ENCODE peak calls at places on chromosome 22, in nine cellular contexts. One of them, this sample, is unnamed.

GRCh38 chr22:29470159-29470855 is 9.7 kb upstream of the NEFH start:
- DNase-seq in activated naive CD4-positive, alpha-beta T cell treated with anti-CD3 and anti-CD28 coated beads, Interleukin-2, amount 10 ng/mL, durations not matched to agents 7 days and 5 days: peak
- DNase-seq in ELF-1: peak
- DNase-seq in stimulated activated CD8-positive, alpha-beta memory T cell treated with anti-CD3 and anti-CD28 coated beads, Interleukin-4, amount 100 ng/mL, for 1 hour: peak
- DNase-seq in GM12865: peak
- DNase-seq in putamen: no peak
- DNase-seq in T-helper 2 cell treated with Interferon-gamma antibody and Interleukin-4, amounts not matched to agents 5 μg/mL and 100 μg/mL, for 36 hours: peak
- DNase-seq in omental fat pad: peak
- DNase-seq in NCI-H460: peak
- DNase-seq in this sample: peak

GRCh38 chr22:32994046-32994827 is 63.9 kb downstream of the SYN3 start:
- DNase-seq in putamen: peak
- DNase-seq in stimulated activated CD8-positive, alpha-beta memory T cell treated with anti-CD3 and anti-CD28 coated beads, Interleukin-4, amount 100 ng/mL, for 1 hour: no peak
- DNase-seq in GM12865: no peak
- DNase-seq in T-helper 2 cell treated with Interferon-gamma antibody and Interleukin-4, amounts not matched to agents 5 μg/mL and 100 μg/mL, for 36 hours: no peak
- DNase-seq in ELF-1: peak
- DNase-seq in activated naive CD4-positive, alpha-beta T cell treated with anti-CD3 and anti-CD28 coated beads, Interleukin-2, amount 10 ng/mL, durations not matched to agents 7 days and 5 days: no peak
- DNase-seq in NCI-H460: no peak
- DNase-seq in omental fat pad: no peak
- DNase-seq in this sample: no peak

GRCh38 chr22:37388538-37388937 is 38.7 kb downstream of the ELFN2 start:
- DNase-seq in T-helper 2 cell treated with Interferon-gamma antibody and Interleukin-4, amounts not matched to agents 5 μg/mL and 100 μg/mL, for 36 hours: no peak
- DNase-seq in activated naive CD4-positive, alpha-beta T cell treated with anti-CD3 and anti-CD28 coated beads, Interleukin-2, amount 10 ng/mL, durations not matched to agents 7 days and 5 days: no peak
- DNase-seq in NCI-H460: no peak
- DNase-seq in ELF-1: no peak
- DNase-seq in GM12865: no peak
- DNase-seq in omental fat pad: no peak
- DNase-seq in putamen: no peak
- DNase-seq in stimulated activated CD8-positive, alpha-beta memory T cell treated with anti-CD3 and anti-CD28 coated beads, Interleukin-4, amount 100 ng/mL, for 1 hour: no peak
- DNase-seq in this sample: no peak

GRCh38 chr22:29733362-29734322 is 13.8 kb downstream of the CABP7 start:
- DNase-seq in stimulated activated CD8-positive, alpha-beta memory T cell treated with anti-CD3 and anti-CD28 coated beads, Interleukin-4, amount 100 ng/mL, for 1 hour: no peak
- DNase-seq in ELF-1: no peak
- DNase-seq in T-helper 2 cell treated with Interferon-gamma antibody and Interleukin-4, amounts not matched to agents 5 μg/mL and 100 μg/mL, for 36 hours: no peak
- DNase-seq in GM12865: peak
- DNase-seq in activated naive CD4-positive, alpha-beta T cell treated with anti-CD3 and anti-CD28 coated beads, Interleukin-2, amount 10 ng/mL, durations not matched to agents 7 days and 5 days: no peak
- DNase-seq in NCI-H460: no peak
- DNase-seq in putamen: no peak
- DNase-seq in omental fat pad: no peak
- DNase-seq in this sample: no peak

GRCh38 chr22:46910624-46911023 is 148.2 kb downstream of the TBC1D22A start:
- DNase-seq in putamen: no peak
- DNase-seq in ELF-1: no peak
- DNase-seq in NCI-H460: no peak
- DNase-seq in activated naive CD4-positive, alpha-beta T cell treated with anti-CD3 and anti-CD28 coated beads, Interleukin-2, amount 10 ng/mL, durations not matched to agents 7 days and 5 days: no peak
- DNase-seq in GM12865: no peak
- DNase-seq in T-helper 2 cell treated with Interferon-gamma antibody and Interleukin-4, amounts not matched to agents 5 μg/mL and 100 μg/mL, for 36 hours: no peak
- DNase-seq in stimulated activated CD8-positive, alpha-beta memory T cell treated with anti-CD3 and anti-CD28 coated beads, Interleukin-4, amount 100 ng/mL, for 1 hour: no peak
- DNase-seq in omental fat pad: no peak
- DNase-seq in this sample: no peak

GRCh38 chr22:29335656-29336055 is 20.2 kb upstream of the RASL10A start:
- DNase-seq in activated naive CD4-positive, alpha-beta T cell treated with anti-CD3 and anti-CD28 coated beads, Interleukin-2, amount 10 ng/mL, durations not matched to agents 7 days and 5 days: no peak
- DNase-seq in GM12865: no peak
- DNase-seq in T-helper 2 cell treated with Interferon-gamma antibody and Interleukin-4, amounts not matched to agents 5 μg/mL and 100 μg/mL, for 36 hours: no peak
- DNase-seq in omental fat pad: no peak
- DNase-seq in ELF-1: no peak
- DNase-seq in NCI-H460: no peak
- DNase-seq in putamen: no peak
- DNase-seq in stimulated activated CD8-positive, alpha-beta memory T cell treated with anti-CD3 and anti-CD28 coated beads, Interleukin-4, amount 100 ng/mL, for 1 hour: no peak
- DNase-seq in this sample: no peak

GRCh38 chr22:30889268-30889995 is 79.1 kb downstream of the MORC2 start:
- DNase-seq in NCI-H460: no peak
- DNase-seq in GM12865: no peak
- DNase-seq in putamen: no peak
- DNase-seq in stimulated activated CD8-positive, alpha-beta memory T cell treated with anti-CD3 and anti-CD28 coated beads, Interleukin-4, amount 100 ng/mL, for 1 hour: no peak
- DNase-seq in T-helper 2 cell treated with Interferon-gamma antibody and Interleukin-4, amounts not matched to agents 5 μg/mL and 100 μg/mL, for 36 hours: no peak
- DNase-seq in omental fat pad: no peak
- DNase-seq in activated naive CD4-positive, alpha-beta T cell treated with anti-CD3 and anti-CD28 coated beads, Interleukin-2, amount 10 ng/mL, durations not matched to agents 7 days and 5 days: no peak
- DNase-seq in ELF-1: no peak
- DNase-seq in this sample: no peak

GRCh38 chr22:38454361-38455062 is 487 bp downstream of the KCNJ4 start:
- DNase-seq in GM12865: peak
- DNase-seq in stimulated activated CD8-positive, alpha-beta memory T cell treated with anti-CD3 and anti-CD28 coated beads, Interleukin-4, amount 100 ng/mL, for 1 hour: no peak
- DNase-seq in activated naive CD4-positive, alpha-beta T cell treated with anti-CD3 and anti-CD28 coated beads, Interleukin-2, amount 10 ng/mL, durations not matched to agents 7 days and 5 days: peak
- DNase-seq in omental fat pad: no peak
- DNase-seq in putamen: no peak
- DNase-seq in ELF-1: no peak
- DNase-seq in T-helper 2 cell treated with Interferon-gamma antibody and Interleukin-4, amounts not matched to agents 5 μg/mL and 100 μg/mL, for 36 hours: no peak
- DNase-seq in NCI-H460: no peak
- DNase-seq in this sample: no peak

GRCh38 chr22:48896766-48897637 is 930.7 kb downstream of the BRD1 start:
- DNase-seq in omental fat pad: no peak
- DNase-seq in GM12865: no peak
- DNase-seq in activated naive CD4-positive, alpha-beta T cell treated with anti-CD3 and anti-CD28 coated beads, Interleukin-2, amount 10 ng/mL, durations not matched to agents 7 days and 5 days: peak
- DNase-seq in putamen: no peak
- DNase-seq in T-helper 2 cell treated with Interferon-gamma antibody and Interleukin-4, amounts not matched to agents 5 μg/mL and 100 μg/mL, for 36 hours: no peak
- DNase-seq in NCI-H460: no peak
- DNase-seq in stimulated activated CD8-positive, alpha-beta memory T cell treated with anti-CD3 and anti-CD28 coated beads, Interleukin-4, amount 100 ng/mL, for 1 hour: no peak
- DNase-seq in ELF-1: no peak
- DNase-seq in this sample: no peak

GRCh38 chr22:45064313-45065268 is 54.8 kb upstream of the PHF21B start:
- DNase-seq in omental fat pad: no peak
- DNase-seq in GM12865: peak
- DNase-seq in NCI-H460: no peak
- DNase-seq in activated naive CD4-positive, alpha-beta T cell treated with anti-CD3 and anti-CD28 coated beads, Interleukin-2, amount 10 ng/mL, durations not matched to agents 7 days and 5 days: peak
- DNase-seq in ELF-1: no peak
- DNase-seq in putamen: no peak
- DNase-seq in stimulated activated CD8-positive, alpha-beta memory T cell treated with anti-CD3 and anti-CD28 coated beads, Interleukin-4, amount 100 ng/mL, for 1 hour: no peak
- DNase-seq in T-helper 2 cell treated with Interferon-gamma antibody and Interleukin-4, amounts not matched to agents 5 μg/mL and 100 μg/mL, for 36 hours: peak
- DNase-seq in this sample: no peak

GRCh38 chr22:31177420-31178162 is 17.6 kb downstream of the RNF185 start:
- DNase-seq in putamen: no peak
- DNase-seq in T-helper 2 cell treated with Interferon-gamma antibody and Interleukin-4, amounts not matched to agents 5 μg/mL and 100 μg/mL, for 36 hours: no peak
- DNase-seq in NCI-H460: no peak
- DNase-seq in GM12865: no peak
- DNase-seq in ELF-1: no peak
- DNase-seq in stimulated activated CD8-positive, alpha-beta memory T cell treated with anti-CD3 and anti-CD28 coated beads, Interleukin-4, amount 100 ng/mL, for 1 hour: no peak
- DNase-seq in omental fat pad: no peak
- DNase-seq in activated naive CD4-positive, alpha-beta T cell treated with anti-CD3 and anti-CD28 coated beads, Interleukin-2, amount 10 ng/mL, durations not matched to agents 7 days and 5 days: no peak
- DNase-seq in this sample: no peak

GRCh38 chr22:30872282-30873041 is 96.1 kb downstream of the MORC2 start:
- DNase-seq in stimulated activated CD8-positive, alpha-beta memory T cell treated with anti-CD3 and anti-CD28 coated beads, Interleukin-4, amount 100 ng/mL, for 1 hour: no peak
- DNase-seq in omental fat pad: no peak
- DNase-seq in NCI-H460: no peak
- DNase-seq in ELF-1: no peak
- DNase-seq in putamen: peak
- DNase-seq in activated naive CD4-positive, alpha-beta T cell treated with anti-CD3 and anti-CD28 coated beads, Interleukin-2, amount 10 ng/mL, durations not matched to agents 7 days and 5 days: no peak
- DNase-seq in T-helper 2 cell treated with Interferon-gamma antibody and Interleukin-4, amounts not matched to agents 5 μg/mL and 100 μg/mL, for 36 hours: no peak
- DNase-seq in GM12865: no peak
- DNase-seq in this sample: no peak

GRCh38 chr22:26937213-26937612 is 279.8 kb downstream of the MIAT start:
- DNase-seq in GM12865: no peak
- DNase-seq in ELF-1: no peak
- DNase-seq in NCI-H460: no peak
- DNase-seq in activated naive CD4-positive, alpha-beta T cell treated with anti-CD3 and anti-CD28 coated beads, Interleukin-2, amount 10 ng/mL, durations not matched to agents 7 days and 5 days: no peak
- DNase-seq in omental fat pad: no peak
- DNase-seq in T-helper 2 cell treated with Interferon-gamma antibody and Interleukin-4, amounts not matched to agents 5 μg/mL and 100 μg/mL, for 36 hours: no peak
- DNase-seq in stimulated activated CD8-positive, alpha-beta memory T cell treated with anti-CD3 and anti-CD28 coated beads, Interleukin-4, amount 100 ng/mL, for 1 hour: no peak
- DNase-seq in putamen: no peak
- DNase-seq in this sample: no peak

GRCh38 chr22:28630185-28630580 is 49.5 kb downstream of the TTC28 start:
- DNase-seq in T-helper 2 cell treated with Interferon-gamma antibody and Interleukin-4, amounts not matched to agents 5 μg/mL and 100 μg/mL, for 36 hours: no peak
- DNase-seq in ELF-1: no peak
- DNase-seq in putamen: no peak
- DNase-seq in NCI-H460: no peak
- DNase-seq in activated naive CD4-positive, alpha-beta T cell treated with anti-CD3 and anti-CD28 coated beads, Interleukin-2, amount 10 ng/mL, durations not matched to agents 7 days and 5 days: no peak
- DNase-seq in omental fat pad: no peak
- DNase-seq in GM12865: no peak
- DNase-seq in stimulated activated CD8-positive, alpha-beta memory T cell treated with anti-CD3 and anti-CD28 coated beads, Interleukin-4, amount 100 ng/mL, for 1 hour: no peak
- DNase-seq in this sample: no peak

GRCh38 chr22:45774016-45774670 is 102.5 kb downstream of the ATXN10 start:
- DNase-seq in GM12865: no peak
- DNase-seq in stimulated activated CD8-positive, alpha-beta memory T cell treated with anti-CD3 and anti-CD28 coated beads, Interleukin-4, amount 100 ng/mL, for 1 hour: no peak
- DNase-seq in NCI-H460: no peak
- DNase-seq in omental fat pad: no peak
- DNase-seq in putamen: no peak
- DNase-seq in ELF-1: no peak
- DNase-seq in T-helper 2 cell treated with Interferon-gamma antibody and Interleukin-4, amounts not matched to agents 5 μg/mL and 100 μg/mL, for 36 hours: no peak
- DNase-seq in activated naive CD4-positive, alpha-beta T cell treated with anti-CD3 and anti-CD28 coated beads, Interleukin-2, amount 10 ng/mL, durations not matched to agents 7 days and 5 days: no peak
- DNase-seq in this sample: no peak

GRCh38 chr22:24208012-24208749 is 26.9 kb downstream of the SUSD2 start:
- DNase-seq in NCI-H460: peak
- DNase-seq in activated naive CD4-positive, alpha-beta T cell treated with anti-CD3 and anti-CD28 coated beads, Interleukin-2, amount 10 ng/mL, durations not matched to agents 7 days and 5 days: no peak
- DNase-seq in T-helper 2 cell treated with Interferon-gamma antibody and Interleukin-4, amounts not matched to agents 5 μg/mL and 100 μg/mL, for 36 hours: no peak
- DNase-seq in stimulated activated CD8-positive, alpha-beta memory T cell treated with anti-CD3 and anti-CD28 coated beads, Interleukin-4, amount 100 ng/mL, for 1 hour: no peak
- DNase-seq in putamen: peak
- DNase-seq in ELF-1: no peak
- DNase-seq in GM12865: no peak
- DNase-seq in omental fat pad: no peak
- DNase-seq in this sample: peak

GRCh38 chr22:35451602-35452001 is 51.7 kb downstream of the MCM5 start:
- DNase-seq in putamen: no peak
- DNase-seq in omental fat pad: no peak
- DNase-seq in stimulated activated CD8-positive, alpha-beta memory T cell treated with anti-CD3 and anti-CD28 coated beads, Interleukin-4, amount 100 ng/mL, for 1 hour: no peak
- DNase-seq in ELF-1: no peak
- DNase-seq in NCI-H460: no peak
- DNase-seq in activated naive CD4-positive, alpha-beta T cell treated with anti-CD3 and anti-CD28 coated beads, Interleukin-2, amount 10 ng/mL, durations not matched to agents 7 days and 5 days: no peak
- DNase-seq in T-helper 2 cell treated with Interferon-gamma antibody and Interleukin-4, amounts not matched to agents 5 μg/mL and 100 μg/mL, for 36 hours: no peak
- DNase-seq in GM12865: no peak
- DNase-seq in this sample: no peak

GRCh38 chr22:36332623-36333331 is 55.0 kb downstream of the MYH9 start:
- DNase-seq in NCI-H460: no peak
- DNase-seq in GM12865: peak
- DNase-seq in activated naive CD4-positive, alpha-beta T cell treated with anti-CD3 and anti-CD28 coated beads, Interleukin-2, amount 10 ng/mL, durations not matched to agents 7 days and 5 days: peak
- DNase-seq in ELF-1: peak
- DNase-seq in putamen: no peak
- DNase-seq in T-helper 2 cell treated with Interferon-gamma antibody and Interleukin-4, amounts not matched to agents 5 μg/mL and 100 μg/mL, for 36 hours: peak
- DNase-seq in omental fat pad: no peak
- DNase-seq in stimulated activated CD8-positive, alpha-beta memory T cell treated with anti-CD3 and anti-CD28 coated beads, Interleukin-4, amount 100 ng/mL, for 1 hour: no peak
- DNase-seq in this sample: peak

GRCh38 chr22:31474743-31475142 is 14.9 kb downstream of the EIF4ENIF1 start:
- DNase-seq in NCI-H460: no peak
- DNase-seq in GM12865: no peak
- DNase-seq in T-helper 2 cell treated with Interferon-gamma antibody and Interleukin-4, amounts not matched to agents 5 μg/mL and 100 μg/mL, for 36 hours: no peak
- DNase-seq in putamen: no peak
- DNase-seq in activated naive CD4-positive, alpha-beta T cell treated with anti-CD3 and anti-CD28 coated beads, Interleukin-2, amount 10 ng/mL, durations not matched to agents 7 days and 5 days: no peak
- DNase-seq in stimulated activated CD8-positive, alpha-beta memory T cell treated with anti-CD3 and anti-CD28 coated beads, Interleukin-4, amount 100 ng/mL, for 1 hour: no peak
- DNase-seq in ELF-1: no peak
- DNase-seq in omental fat pad: no peak
- DNase-seq in this sample: no peak

GRCh38 chr22:22999473-22999872 is 70.8 kb upstream of the GNAZ start:
- DNase-seq in GM12865: no peak
- DNase-seq in activated naive CD4-positive, alpha-beta T cell treated with anti-CD3 and anti-CD28 coated beads, Interleukin-2, amount 10 ng/mL, durations not matched to agents 7 days and 5 days: no peak
- DNase-seq in T-helper 2 cell treated with Interferon-gamma antibody and Interleukin-4, amounts not matched to agents 5 μg/mL and 100 μg/mL, for 36 hours: no peak
- DNase-seq in putamen: no peak
- DNase-seq in NCI-H460: no peak
- DNase-seq in stimulated activated CD8-positive, alpha-beta memory T cell treated with anti-CD3 and anti-CD28 coated beads, Interleukin-4, amount 100 ng/mL, for 1 hour: no peak
- DNase-seq in omental fat pad: no peak
- DNase-seq in ELF-1: no peak
- DNase-seq in this sample: no peak

GRCh38 chr22:25364281-25364680 is 144.8 kb downstream of the CRYBB2 start:
- DNase-seq in ELF-1: no peak
- DNase-seq in putamen: no peak
- DNase-seq in activated naive CD4-positive, alpha-beta T cell treated with anti-CD3 and anti-CD28 coated beads, Interleukin-2, amount 10 ng/mL, durations not matched to agents 7 days and 5 days: no peak
- DNase-seq in NCI-H460: no peak
- DNase-seq in stimulated activated CD8-positive, alpha-beta memory T cell treated with anti-CD3 and anti-CD28 coated beads, Interleukin-4, amount 100 ng/mL, for 1 hour: no peak
- DNase-seq in omental fat pad: no peak
- DNase-seq in GM12865: no peak
- DNase-seq in T-helper 2 cell treated with Interferon-gamma antibody and Interleukin-4, amounts not matched to agents 5 μg/mL and 100 μg/mL, for 36 hours: no peak
- DNase-seq in this sample: no peak

GRCh38 chr22:41826430-41827383 is 6.2 kb upstream of the SREBF2 start:
- DNase-seq in stimulated activated CD8-positive, alpha-beta memory T cell treated with anti-CD3 and anti-CD28 coated beads, Interleukin-4, amount 100 ng/mL, for 1 hour: no peak
- DNase-seq in omental fat pad: no peak
- DNase-seq in T-helper 2 cell treated with Interferon-gamma antibody and Interleukin-4, amounts not matched to agents 5 μg/mL and 100 μg/mL, for 36 hours: no peak
- DNase-seq in GM12865: no peak
- DNase-seq in putamen: no peak
- DNase-seq in activated naive CD4-positive, alpha-beta T cell treated with anti-CD3 and anti-CD28 coated beads, Interleukin-2, amount 10 ng/mL, durations not matched to agents 7 days and 5 days: no peak
- DNase-seq in ELF-1: no peak
- DNase-seq in NCI-H460: no peak
- DNase-seq in this sample: no peak

GRCh38 chr22:31612891-31613285 is 49.1 kb downstream of the PISD start:
- DNase-seq in putamen: no peak
- DNase-seq in stimulated activated CD8-positive, alpha-beta memory T cell treated with anti-CD3 and anti-CD28 coated beads, Interleukin-4, amount 100 ng/mL, for 1 hour: no peak
- DNase-seq in NCI-H460: no peak
- DNase-seq in ELF-1: no peak
- DNase-seq in omental fat pad: no peak
- DNase-seq in activated naive CD4-positive, alpha-beta T cell treated with anti-CD3 and anti-CD28 coated beads, Interleukin-2, amount 10 ng/mL, durations not matched to agents 7 days and 5 days: no peak
- DNase-seq in GM12865: no peak
- DNase-seq in T-helper 2 cell treated with Interferon-gamma antibody and Interleukin-4, amounts not matched to agents 5 μg/mL and 100 μg/mL, for 36 hours: no peak
- DNase-seq in this sample: no peak

This sample was measured in upper lobe of left lung.